ENCODE peak calls at places on chromosome 19, in seven cellular contexts. One of them, this sample, is unnamed.

GRCh38 chr19:16259385-16260159 is 61.9 kb downstream of the AP1M1 start:
- DNase-seq in WTC11: no peak
- DNase-seq in HFFc6: no peak
- DNase-seq in kidney glomerular epithelial cell: no peak
- DNase-seq in left ventricle myocardium inferior: no peak
- DNase-seq in hepatic stellate cell: no peak
- DNase-seq in effector memory CD4-positive, alpha-beta T cell: no peak
- DNase-seq in this sample: no peak

GRCh38 chr19:46367434-46367833 is 20.5 kb downstream of the PPP5C start:
- DNase-seq in WTC11: no peak
- DNase-seq in HFFc6: no peak
- DNase-seq in kidney glomerular epithelial cell: no peak
- DNase-seq in left ventricle myocardium inferior: no peak
- DNase-seq in hepatic stellate cell: no peak
- DNase-seq in effector memory CD4-positive, alpha-beta T cell: no peak
- DNase-seq in this sample: no peak

GRCh38 chr19:42191855-42192254 is 25.6 kb downstream of the DEDD2 start:
- DNase-seq in WTC11: no peak
- DNase-seq in HFFc6: peak
- DNase-seq in kidney glomerular epithelial cell: no peak
- DNase-seq in left ventricle myocardium inferior: no peak
- DNase-seq in hepatic stellate cell: peak
- DNase-seq in effector memory CD4-positive, alpha-beta T cell: no peak
- DNase-seq in this sample: peak

GRCh38 chr19:50415661-50416033 is 3.1 kb upstream of the SPIB start:
- DNase-seq in WTC11: no peak
- DNase-seq in HFFc6: no peak
- DNase-seq in kidney glomerular epithelial cell: no peak
- DNase-seq in left ventricle myocardium inferior: peak
- DNase-seq in hepatic stellate cell: no peak
- DNase-seq in effector memory CD4-positive, alpha-beta T cell: no peak
- DNase-seq in this sample: no peak

GRCh38 chr19:9309974-9310446 is 372 bp upstream of the ZNF699 start:
- DNase-seq in WTC11: peak
- DNase-seq in HFFc6: no peak
- DNase-seq in kidney glomerular epithelial cell: peak
- DNase-seq in left ventricle myocardium inferior: peak
- DNase-seq in hepatic stellate cell: peak
- DNase-seq in effector memory CD4-positive, alpha-beta T cell: peak
- DNase-seq in this sample: peak

GRCh38 chr19:6264803-6265202 is 15.0 kb downstream of the MLLT1 start:
- DNase-seq in WTC11: no peak
- DNase-seq in HFFc6: no peak
- DNase-seq in kidney glomerular epithelial cell: no peak
- DNase-seq in left ventricle myocardium inferior: no peak
- DNase-seq in hepatic stellate cell: no peak
- DNase-seq in effector memory CD4-positive, alpha-beta T cell: no peak
- DNase-seq in this sample: no peak

GRCh38 chr19:18607222-18608101 is 863 bp upstream of the CRLF1 start:
- DNase-seq in WTC11: no peak
- DNase-seq in HFFc6: no peak
- DNase-seq in kidney glomerular epithelial cell: no peak
- DNase-seq in left ventricle myocardium inferior: no peak
- DNase-seq in hepatic stellate cell: no peak
- DNase-seq in effector memory CD4-positive, alpha-beta T cell: no peak
- DNase-seq in this sample: no peak

GRCh38 chr19:33273881-33274662 is 28.3 kb downstream of the CEBPA start:
- DNase-seq in WTC11: no peak
- DNase-seq in HFFc6: peak
- DNase-seq in kidney glomerular epithelial cell: peak
- DNase-seq in left ventricle myocardium inferior: no peak
- DNase-seq in hepatic stellate cell: peak
- DNase-seq in effector memory CD4-positive, alpha-beta T cell: no peak
- DNase-seq in this sample: peak

GRCh38 chr19:3121821-3122511 is 13.9 kb upstream of the GNA15 start:
- DNase-seq in WTC11: no peak
- DNase-seq in HFFc6: no peak
- DNase-seq in kidney glomerular epithelial cell: no peak
- DNase-seq in left ventricle myocardium inferior: no peak
- DNase-seq in hepatic stellate cell: no peak
- DNase-seq in effector memory CD4-positive, alpha-beta T cell: no peak
- DNase-seq in this sample: no peak

GRCh38 chr19:16628984-16629691 is 1.1 kb upstream of the MED26 start:
- DNase-seq in WTC11: no peak
- DNase-seq in HFFc6: peak
- DNase-seq in kidney glomerular epithelial cell: no peak
- DNase-seq in left ventricle myocardium inferior: peak
- DNase-seq in hepatic stellate cell: no peak
- DNase-seq in effector memory CD4-positive, alpha-beta T cell: no peak
- DNase-seq in this sample: peak

GRCh38 chr19:40565910-40566495 is 10.7 kb upstream of the SHKBP1 start:
- DNase-seq in WTC11: no peak
- DNase-seq in HFFc6: no peak
- DNase-seq in kidney glomerular epithelial cell: no peak
- DNase-seq in left ventricle myocardium inferior: no peak
- DNase-seq in hepatic stellate cell: no peak
- DNase-seq in effector memory CD4-positive, alpha-beta T cell: no peak
- DNase-seq in this sample: no peak

This sample was measured in EL.